ENCODE peak calls at places on chromosomes 12 and 14, in seven cellular contexts. One of them, this sample, is unnamed. For H3K4me1, the result is how much of the 10 kb centered on the place peaks cover.

GRCh38 chr14:61330511-61330910 is 9.1 kb downstream of the PRKCH start:
- DNase-seq in hepatocyte: no peak
- DNase-seq in MM.1S: no peak
- DNase-seq in GM23338: no peak
- DNase-seq in HCT116: no peak
- DNase-seq in OCI-LY7: no peak
- DNase-seq in SK-N-SH: no peak
- DNase-seq in this sample: no peak

GRCh38 chr12:104672501-104673265 is 215.9 kb downstream of the CHST11 start:
- DNase-seq in hepatocyte: no peak
- DNase-seq in MM.1S: no peak
- DNase-seq in GM23338: no peak
- DNase-seq in HCT116: no peak
- DNase-seq in OCI-LY7: no peak
- DNase-seq in SK-N-SH: no peak
- DNase-seq in this sample: peak

GRCh38 chr12:119113587-119113986 is 65.1 kb upstream of the HSPB8 start:
- DNase-seq in hepatocyte: no peak
- DNase-seq in MM.1S: no peak
- DNase-seq in GM23338: no peak
- DNase-seq in HCT116: no peak
- DNase-seq in OCI-LY7: no peak
- DNase-seq in SK-N-SH: no peak
- DNase-seq in this sample: no peak

GRCh38 chr12:38771871-38772270 is 133.5 kb downstream of the CPNE8 start:
- DNase-seq in hepatocyte: no peak
- DNase-seq in MM.1S: peak
- DNase-seq in GM23338: no peak
- DNase-seq in HCT116: no peak
- DNase-seq in OCI-LY7: no peak
- DNase-seq in SK-N-SH: no peak
- DNase-seq in this sample: no peak

GRCh38 chr14:64705406-64706118 is 1.3 kb downstream of the PLEKHG3 start:
- DNase-seq in hepatocyte: peak
- DNase-seq in MM.1S: no peak
- DNase-seq in GM23338: no peak
- DNase-seq in HCT116: no peak
- DNase-seq in OCI-LY7: no peak
- DNase-seq in SK-N-SH: peak
- DNase-seq in this sample: no peak

GRCh38 chr12:3231399-3231876 is 154.3 kb downstream of the TSPAN9 start:
- DNase-seq in hepatocyte: no peak
- DNase-seq in MM.1S: no peak
- DNase-seq in GM23338: peak
- DNase-seq in HCT116: no peak
- DNase-seq in OCI-LY7: no peak
- DNase-seq in SK-N-SH: no peak
- DNase-seq in this sample: no peak

GRCh38 chr12:12506541-12506940 is 56.1 kb downstream of the DUSP16 start:
- DNase-seq in hepatocyte: peak
- DNase-seq in MM.1S: no peak
- DNase-seq in GM23338: peak
- DNase-seq in HCT116: no peak
- DNase-seq in OCI-LY7: no peak
- DNase-seq in SK-N-SH: no peak
- DNase-seq in this sample: no peak

GRCh38 chr14:90060965-90061848 is 587 bp upstream of the KCNK13 start:
- DNase-seq in hepatocyte: no peak
- DNase-seq in MM.1S: no peak
- DNase-seq in GM23338: peak
- DNase-seq in HCT116: no peak
- DNase-seq in OCI-LY7: no peak
- DNase-seq in SK-N-SH: peak
- DNase-seq in this sample: no peak

GRCh38 chr14:59771577-59771976 is 99.0 kb downstream of the RTN1 start:
- DNase-seq in hepatocyte: no peak
- DNase-seq in MM.1S: no peak
- DNase-seq in GM23338: no peak
- DNase-seq in HCT116: no peak
- DNase-seq in OCI-LY7: no peak
- DNase-seq in SK-N-SH: peak
- DNase-seq in this sample: peak

GRCh38 chr12:130126023-130126432 is 36.2 kb upstream of the FZD10 start:
- DNase-seq in hepatocyte: no peak
- DNase-seq in MM.1S: no peak
- DNase-seq in GM23338: peak
- DNase-seq in HCT116: no peak
- DNase-seq in OCI-LY7: no peak
- DNase-seq in SK-N-SH: no peak
- DNase-seq in this sample: no peak

GRCh38 chr14:63896278-63896720 is 43.5 kb downstream of the SYNE2 start:
- DNase-seq in hepatocyte: peak
- DNase-seq in MM.1S: no peak
- DNase-seq in GM23338: no peak
- DNase-seq in HCT116: peak
- DNase-seq in OCI-LY7: no peak
- DNase-seq in SK-N-SH: peak
- DNase-seq in this sample: peak

GRCh38 chr14:91417134-91417982 is at the start of gene CCDC88C:
- DNase-seq in hepatocyte: peak
- DNase-seq in MM.1S: peak
- DNase-seq in GM23338: peak
- DNase-seq in HCT116: peak
- DNase-seq in OCI-LY7: peak
- DNase-seq in SK-N-SH: peak
- DNase-seq in this sample: peak

GRCh38 chr12:104571328-104571727 is 114.6 kb downstream of the CHST11 start:
- DNase-seq in hepatocyte: no peak
- DNase-seq in MM.1S: no peak
- DNase-seq in GM23338: no peak
- DNase-seq in HCT116: no peak
- DNase-seq in OCI-LY7: peak
- DNase-seq in SK-N-SH: no peak
- DNase-seq in this sample: no peak

GRCh38 chr12:110253176-110253575 is 27.9 kb upstream of the ATP2A2 start:
- DNase-seq in hepatocyte: no peak
- DNase-seq in MM.1S: peak
- DNase-seq in GM23338: no peak
- DNase-seq in HCT116: no peak
- DNase-seq in OCI-LY7: no peak
- DNase-seq in SK-N-SH: peak
- DNase-seq in this sample: no peak

GRCh38 chr12:40336573-40337199 is 111.9 kb downstream of the LRRK2 start:
- DNase-seq in hepatocyte: peak
- DNase-seq in MM.1S: peak
- DNase-seq in GM23338: peak
- DNase-seq in HCT116: no peak
- DNase-seq in OCI-LY7: peak
- DNase-seq in SK-N-SH: peak
- DNase-seq in this sample: peak

GRCh38 chr12:108799528-108800243 is 57.7 kb downstream of the SSH1 start:
- DNase-seq in hepatocyte: no peak
- DNase-seq in MM.1S: no peak
- DNase-seq in GM23338: no peak
- DNase-seq in HCT116: no peak
- DNase-seq in OCI-LY7: peak
- DNase-seq in SK-N-SH: no peak
- DNase-seq in this sample: no peak

GRCh38 chr12:57576613-57577160 is 14.3 kb upstream of the PIP4K2C start:
- DNase-seq in hepatocyte: no peak
- DNase-seq in MM.1S: no peak
- DNase-seq in GM23338: no peak
- DNase-seq in HCT116: no peak
- DNase-seq in OCI-LY7: no peak
- DNase-seq in SK-N-SH: no peak
- DNase-seq in this sample: peak

GRCh38 chr14:101839236-101839635 is 77.7 kb downstream of the PPP2R5C start:
- DNase-seq in hepatocyte: no peak
- DNase-seq in MM.1S: no peak
- DNase-seq in GM23338: no peak
- DNase-seq in HCT116: no peak
- DNase-seq in OCI-LY7: peak
- DNase-seq in SK-N-SH: no peak
- DNase-seq in this sample: no peak

GRCh38 chr14:77660754-77661153 is 44.3 kb upstream of the SPTLC2 start:
- DNase-seq in hepatocyte: no peak
- DNase-seq in MM.1S: no peak
- DNase-seq in GM23338: no peak
- DNase-seq in HCT116: no peak
- DNase-seq in OCI-LY7: no peak
- DNase-seq in SK-N-SH: peak
- DNase-seq in this sample: no peak

GRCh38 chr14:31592122-31592521 is 30.9 kb downstream of the NUBPL start:
- DNase-seq in hepatocyte: no peak
- DNase-seq in MM.1S: no peak
- DNase-seq in GM23338: no peak
- DNase-seq in HCT116: no peak
- DNase-seq in OCI-LY7: no peak
- DNase-seq in SK-N-SH: no peak
- DNase-seq in this sample: no peak

GRCh38 chr12:108047130-108047550 is 81.9 kb upstream of the WSCD2 start:
- DNase-seq in hepatocyte: no peak
- DNase-seq in MM.1S: peak
- DNase-seq in GM23338: no peak
- DNase-seq in HCT116: no peak
- DNase-seq in OCI-LY7: no peak
- DNase-seq in SK-N-SH: no peak
- DNase-seq in this sample: no peak

GRCh38 chr14:71372411-71372838 is 465.2 kb downstream of the PCNX1 start:
- DNase-seq in hepatocyte: peak
- DNase-seq in MM.1S: no peak
- DNase-seq in GM23338: no peak
- DNase-seq in HCT116: no peak
- DNase-seq in OCI-LY7: no peak
- DNase-seq in SK-N-SH: no peak
- DNase-seq in this sample: peak

GRCh38 chr14:100146548-100147091 is 12.8 kb downstream of the DEGS2 start:
- DNase-seq in hepatocyte: no peak
- DNase-seq in MM.1S: no peak
- DNase-seq in GM23338: no peak
- DNase-seq in HCT116: no peak
- DNase-seq in OCI-LY7: no peak
- DNase-seq in SK-N-SH: no peak
- DNase-seq in this sample: no peak

GRCh38 chr12:120118710-120119097 is 2.2 kb upstream of the RAB35 start:
- DNase-seq in hepatocyte: no peak
- DNase-seq in MM.1S: no peak
- DNase-seq in GM23338: no peak
- DNase-seq in HCT116: no peak
- DNase-seq in OCI-LY7: peak
- DNase-seq in SK-N-SH: no peak
- DNase-seq in this sample: peak

GRCh38 chr12:120117961-120118709 is 1.6 kb upstream of the RAB35 start:
- DNase-seq in hepatocyte: peak
- DNase-seq in MM.1S: no peak
- DNase-seq in GM23338: peak
- DNase-seq in HCT116: no peak
- DNase-seq in OCI-LY7: peak
- DNase-seq in SK-N-SH: no peak
- DNase-seq in this sample: peak

GRCh38 chr12:120121766-120122293 is 5.3 kb upstream of the RAB35 start:
- DNase-seq in hepatocyte: no peak
- DNase-seq in MM.1S: peak
- DNase-seq in GM23338: no peak
- DNase-seq in HCT116: no peak
- DNase-seq in OCI-LY7: peak
- DNase-seq in SK-N-SH: no peak
- DNase-seq in this sample: no peak

GRCh38 chr12:120121343-120121742 is 4.8 kb upstream of the RAB35 start:
- DNase-seq in hepatocyte: no peak
- DNase-seq in MM.1S: no peak
- DNase-seq in GM23338: no peak
- DNase-seq in HCT116: no peak
- DNase-seq in OCI-LY7: no peak
- DNase-seq in SK-N-SH: no peak
- DNase-seq in this sample: no peak

GRCh38 chr12:120119395-120119973 is 2.9 kb upstream of the RAB35 start:
- DNase-seq in hepatocyte: no peak
- DNase-seq in MM.1S: peak
- DNase-seq in GM23338: no peak
- DNase-seq in HCT116: no peak
- DNase-seq in OCI-LY7: peak
- DNase-seq in SK-N-SH: no peak
- DNase-seq in this sample: peak
- TF ChIP-seq EZH2phosphoT487 in hepatocyte: no peak
- TF ChIP-seq EZH2phosphoT487 in MM.1S: no peak
- TF ChIP-seq EZH2phosphoT487 in GM23338: no peak
- TF ChIP-seq EZH2phosphoT487 in HCT116: no peak
- TF ChIP-seq EZH2phosphoT487 in OCI-LY7: no peak
- TF ChIP-seq EZH2phosphoT487 in SK-N-SH: no peak
- TF ChIP-seq EZH2phosphoT487 in this sample: no peak

GRCh38 chr12:127038152-127038551 is 1228.8 kb upstream of the TMEM132C start:
- DNase-seq in hepatocyte: no peak
- DNase-seq in MM.1S: no peak
- DNase-seq in GM23338: no peak
- DNase-seq in HCT116: no peak
- DNase-seq in OCI-LY7: no peak
- DNase-seq in SK-N-SH: no peak
- DNase-seq in this sample: no peak
- H3K4me1 ChIP-seq in hepatocyte: under half
- H3K4me1 ChIP-seq in MM.1S: under half
- H3K4me1 ChIP-seq in GM23338: under half
- H3K4me1 ChIP-seq in HCT116: under half
- H3K4me1 ChIP-seq in OCI-LY7: under half
- H3K4me1 ChIP-seq in SK-N-SH: under half
- H3K4me1 ChIP-seq in this sample: under half

DNA sequence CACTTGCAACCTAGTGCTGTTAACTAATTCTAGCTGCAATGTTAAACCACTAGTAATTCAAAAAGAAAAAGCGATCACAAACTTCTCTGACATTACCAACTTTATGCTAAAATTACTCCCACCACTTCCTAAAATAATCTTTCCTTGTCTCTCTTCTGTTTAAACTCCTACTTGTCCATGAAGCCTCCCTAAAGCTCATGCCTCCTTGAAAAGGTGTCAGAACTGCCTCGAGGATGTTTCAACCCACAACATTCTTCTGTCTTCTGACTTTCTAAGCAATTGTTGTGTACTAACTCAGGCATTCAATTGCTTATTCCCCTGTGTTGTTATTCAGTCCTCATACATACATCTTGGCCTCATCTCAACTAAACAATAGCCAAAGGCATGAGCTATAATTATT is 5.9 kb downstream of the GNPTAB start:
- DNase-seq in hepatocyte: no peak
- DNase-seq in MM.1S: no peak
- DNase-seq in GM23338: peak
- DNase-seq in HCT116: no peak
- DNase-seq in OCI-LY7: no peak
- DNase-seq in SK-N-SH: no peak
- DNase-seq in this sample: no peak
- H3K4me3 ChIP-seq in hepatocyte: no peak
- H3K4me3 ChIP-seq in MM.1S: no peak
- H3K4me3 ChIP-seq in GM23338: peak
- H3K4me3 ChIP-seq in HCT116: no peak
- H3K4me3 ChIP-seq in OCI-LY7: no peak
- H3K4me3 ChIP-seq in SK-N-SH: no peak
- H3K4me3 ChIP-seq in this sample: no peak

DNA sequence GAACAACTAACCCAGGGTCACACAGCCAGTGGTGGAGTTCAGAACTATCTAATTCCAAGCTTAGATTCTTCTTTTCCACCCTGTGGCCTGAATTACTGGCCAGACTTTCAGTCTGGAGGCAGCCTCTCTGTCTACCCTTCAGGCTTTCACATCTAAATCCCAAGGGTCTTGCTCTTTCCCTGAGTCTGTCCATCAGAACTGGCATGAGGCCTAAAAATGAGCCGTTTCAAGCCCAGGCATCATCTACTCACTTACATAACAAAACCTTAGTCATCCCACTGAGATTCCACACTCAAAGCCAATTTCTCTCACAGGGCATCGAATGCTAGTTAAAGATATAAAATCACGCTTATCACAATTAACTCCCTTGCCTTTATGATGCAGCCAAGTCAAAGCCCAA is 1.3 kb upstream of the PTGDR start:
- DNase-seq in hepatocyte: no peak
- DNase-seq in MM.1S: no peak
- DNase-seq in GM23338: no peak
- DNase-seq in HCT116: no peak
- DNase-seq in OCI-LY7: no peak
- DNase-seq in SK-N-SH: no peak
- DNase-seq in this sample: no peak
- TF ChIP-seq EZH2phosphoT487 in hepatocyte: no peak
- TF ChIP-seq EZH2phosphoT487 in MM.1S: no peak
- TF ChIP-seq EZH2phosphoT487 in GM23338: no peak
- TF ChIP-seq EZH2phosphoT487 in HCT116: no peak
- TF ChIP-seq EZH2phosphoT487 in OCI-LY7: no peak
- TF ChIP-seq EZH2phosphoT487 in SK-N-SH: no peak
- TF ChIP-seq EZH2phosphoT487 in this sample: no peak